ENCODE peak calls at places on chromosomes 6 and 20, in eight cellular contexts. One of them, this sample, is unnamed.

GRCh38 chr6:5994234-5994998 is 12.3 kb downstream of the NRN1 start:
- DNase-seq in CD8-positive, alpha-beta T cell: no peak
- DNase-seq in stimulated activated CD4-positive, alpha-beta T cell treated with anti-CD3 and anti-CD28 coated beads, Interleukin-1b, Interleukin-23, amount 100 ng/mL, for 24 hours: no peak
- DNase-seq in A172: no peak
- DNase-seq in activated CD4-positive, alpha-beta T cell treated with anti-CD3 and anti-CD28 coated beads, Interleukin-2, amount 10 ng/mL, durations not matched to agents 24 days and 14 days: no peak
- DNase-seq in left cardiac atrium: no peak
- DNase-seq in GM03348: no peak
- DNase-seq in retina: peak
- DNase-seq in this sample: no peak

GRCh38 chr6:4320860-4321259 is 185.5 kb upstream of the ECI2 start:
- DNase-seq in GM03348: peak
- DNase-seq in A172: peak
- DNase-seq in activated CD4-positive, alpha-beta T cell treated with anti-CD3 and anti-CD28 coated beads, Interleukin-2, amount 10 ng/mL, durations not matched to agents 24 days and 14 days: no peak
- DNase-seq in stimulated activated CD4-positive, alpha-beta T cell treated with anti-CD3 and anti-CD28 coated beads, Interleukin-1b, Interleukin-23, amount 100 ng/mL, for 24 hours: no peak
- DNase-seq in CD8-positive, alpha-beta T cell: no peak
- DNase-seq in retina: no peak
- DNase-seq in left cardiac atrium: no peak
- DNase-seq in this sample: no peak

GRCh38 chr6:96015791-96016776 is at the start of gene FUT9:
- DNase-seq in CD8-positive, alpha-beta T cell: no peak
- DNase-seq in retina: peak
- DNase-seq in A172: no peak
- DNase-seq in stimulated activated CD4-positive, alpha-beta T cell treated with anti-CD3 and anti-CD28 coated beads, Interleukin-1b, Interleukin-23, amount 100 ng/mL, for 24 hours: no peak
- DNase-seq in activated CD4-positive, alpha-beta T cell treated with anti-CD3 and anti-CD28 coated beads, Interleukin-2, amount 10 ng/mL, durations not matched to agents 24 days and 14 days: no peak
- DNase-seq in left cardiac atrium: no peak
- DNase-seq in GM03348: no peak
- DNase-seq in this sample: no peak

GRCh38 chr6:31307669-31308049 is 35.8 kb upstream of the HLA-C start:
- DNase-seq in stimulated activated CD4-positive, alpha-beta T cell treated with anti-CD3 and anti-CD28 coated beads, Interleukin-1b, Interleukin-23, amount 100 ng/mL, for 24 hours: no peak
- DNase-seq in activated CD4-positive, alpha-beta T cell treated with anti-CD3 and anti-CD28 coated beads, Interleukin-2, amount 10 ng/mL, durations not matched to agents 24 days and 14 days: no peak
- DNase-seq in GM03348: no peak
- DNase-seq in A172: no peak
- DNase-seq in CD8-positive, alpha-beta T cell: no peak
- DNase-seq in left cardiac atrium: no peak
- DNase-seq in retina: no peak
- DNase-seq in this sample: no peak

GRCh38 chr6:41642960-41643898 is 5.0 kb downstream of the MDFI start:
- DNase-seq in left cardiac atrium: no peak
- DNase-seq in GM03348: no peak
- DNase-seq in activated CD4-positive, alpha-beta T cell treated with anti-CD3 and anti-CD28 coated beads, Interleukin-2, amount 10 ng/mL, durations not matched to agents 24 days and 14 days: no peak
- DNase-seq in retina: no peak
- DNase-seq in A172: no peak
- DNase-seq in CD8-positive, alpha-beta T cell: no peak
- DNase-seq in stimulated activated CD4-positive, alpha-beta T cell treated with anti-CD3 and anti-CD28 coated beads, Interleukin-1b, Interleukin-23, amount 100 ng/mL, for 24 hours: no peak
- DNase-seq in this sample: no peak

GRCh38 chr20:58550661-58551060 is 35.5 kb upstream of the APCDD1L start:
- DNase-seq in retina: peak
- DNase-seq in CD8-positive, alpha-beta T cell: no peak
- DNase-seq in A172: peak
- DNase-seq in stimulated activated CD4-positive, alpha-beta T cell treated with anti-CD3 and anti-CD28 coated beads, Interleukin-1b, Interleukin-23, amount 100 ng/mL, for 24 hours: no peak
- DNase-seq in GM03348: peak
- DNase-seq in left cardiac atrium: no peak
- DNase-seq in activated CD4-positive, alpha-beta T cell treated with anti-CD3 and anti-CD28 coated beads, Interleukin-2, amount 10 ng/mL, durations not matched to agents 24 days and 14 days: no peak
- DNase-seq in this sample: no peak

GRCh38 chr6:155213611-155214372 is 50.0 kb upstream of the CLDN20 start:
- DNase-seq in activated CD4-positive, alpha-beta T cell treated with anti-CD3 and anti-CD28 coated beads, Interleukin-2, amount 10 ng/mL, durations not matched to agents 24 days and 14 days: no peak
- DNase-seq in retina: no peak
- DNase-seq in left cardiac atrium: peak
- DNase-seq in stimulated activated CD4-positive, alpha-beta T cell treated with anti-CD3 and anti-CD28 coated beads, Interleukin-1b, Interleukin-23, amount 100 ng/mL, for 24 hours: no peak
- DNase-seq in GM03348: no peak
- DNase-seq in A172: no peak
- DNase-seq in CD8-positive, alpha-beta T cell: no peak
- DNase-seq in this sample: no peak

GRCh38 chr6:28489366-28490190 is 26.0 kb downstream of the GPX6 start:
- DNase-seq in A172: peak
- DNase-seq in GM03348: peak
- DNase-seq in stimulated activated CD4-positive, alpha-beta T cell treated with anti-CD3 and anti-CD28 coated beads, Interleukin-1b, Interleukin-23, amount 100 ng/mL, for 24 hours: peak
- DNase-seq in CD8-positive, alpha-beta T cell: peak
- DNase-seq in left cardiac atrium: peak
- DNase-seq in activated CD4-positive, alpha-beta T cell treated with anti-CD3 and anti-CD28 coated beads, Interleukin-2, amount 10 ng/mL, durations not matched to agents 24 days and 14 days: peak
- DNase-seq in retina: peak
- DNase-seq in this sample: peak

GRCh38 chr6:152130441-152130840 is 323.0 kb downstream of the ESR1 start:
- DNase-seq in CD8-positive, alpha-beta T cell: no peak
- DNase-seq in GM03348: no peak
- DNase-seq in left cardiac atrium: no peak
- DNase-seq in A172: no peak
- DNase-seq in retina: no peak
- DNase-seq in activated CD4-positive, alpha-beta T cell treated with anti-CD3 and anti-CD28 coated beads, Interleukin-2, amount 10 ng/mL, durations not matched to agents 24 days and 14 days: no peak
- DNase-seq in stimulated activated CD4-positive, alpha-beta T cell treated with anti-CD3 and anti-CD28 coated beads, Interleukin-1b, Interleukin-23, amount 100 ng/mL, for 24 hours: no peak
- DNase-seq in this sample: no peak

GRCh38 chr20:1624811-1625690 is 5.2 kb upstream of the SIRPB1 start:
- DNase-seq in A172: no peak
- DNase-seq in activated CD4-positive, alpha-beta T cell treated with anti-CD3 and anti-CD28 coated beads, Interleukin-2, amount 10 ng/mL, durations not matched to agents 24 days and 14 days: peak
- DNase-seq in GM03348: peak
- DNase-seq in retina: no peak
- DNase-seq in stimulated activated CD4-positive, alpha-beta T cell treated with anti-CD3 and anti-CD28 coated beads, Interleukin-1b, Interleukin-23, amount 100 ng/mL, for 24 hours: no peak
- DNase-seq in left cardiac atrium: no peak
- DNase-seq in CD8-positive, alpha-beta T cell: no peak
- DNase-seq in this sample: no peak

GRCh38 chr6:25456656-25457055 is 177.5 kb downstream of the CARMIL1 start:
- DNase-seq in retina: no peak
- DNase-seq in A172: no peak
- DNase-seq in activated CD4-positive, alpha-beta T cell treated with anti-CD3 and anti-CD28 coated beads, Interleukin-2, amount 10 ng/mL, durations not matched to agents 24 days and 14 days: no peak
- DNase-seq in GM03348: no peak
- DNase-seq in left cardiac atrium: no peak
- DNase-seq in stimulated activated CD4-positive, alpha-beta T cell treated with anti-CD3 and anti-CD28 coated beads, Interleukin-1b, Interleukin-23, amount 100 ng/mL, for 24 hours: no peak
- DNase-seq in CD8-positive, alpha-beta T cell: no peak
- DNase-seq in this sample: no peak

GRCh38 chr6:116370717-116371383 is at the start of gene DSE:
- DNase-seq in activated CD4-positive, alpha-beta T cell treated with anti-CD3 and anti-CD28 coated beads, Interleukin-2, amount 10 ng/mL, durations not matched to agents 24 days and 14 days: peak
- DNase-seq in retina: no peak
- DNase-seq in CD8-positive, alpha-beta T cell: peak
- DNase-seq in GM03348: peak
- DNase-seq in A172: peak
- DNase-seq in stimulated activated CD4-positive, alpha-beta T cell treated with anti-CD3 and anti-CD28 coated beads, Interleukin-1b, Interleukin-23, amount 100 ng/mL, for 24 hours: peak
- DNase-seq in left cardiac atrium: peak
- DNase-seq in this sample: peak

GRCh38 chr6:43842231-43842794 is 72.3 kb downstream of the VEGFA start:
- DNase-seq in A172: peak
- DNase-seq in left cardiac atrium: no peak
- DNase-seq in GM03348: peak
- DNase-seq in retina: no peak
- DNase-seq in activated CD4-positive, alpha-beta T cell treated with anti-CD3 and anti-CD28 coated beads, Interleukin-2, amount 10 ng/mL, durations not matched to agents 24 days and 14 days: no peak
- DNase-seq in stimulated activated CD4-positive, alpha-beta T cell treated with anti-CD3 and anti-CD28 coated beads, Interleukin-1b, Interleukin-23, amount 100 ng/mL, for 24 hours: no peak
- DNase-seq in CD8-positive, alpha-beta T cell: no peak
- DNase-seq in this sample: no peak

GRCh38 chr6:138521800-138522199 is 22.5 kb upstream of the NHSL1 start:
- DNase-seq in left cardiac atrium: no peak
- DNase-seq in A172: no peak
- DNase-seq in CD8-positive, alpha-beta T cell: no peak
- DNase-seq in retina: no peak
- DNase-seq in GM03348: no peak
- DNase-seq in stimulated activated CD4-positive, alpha-beta T cell treated with anti-CD3 and anti-CD28 coated beads, Interleukin-1b, Interleukin-23, amount 100 ng/mL, for 24 hours: no peak
- DNase-seq in activated CD4-positive, alpha-beta T cell treated with anti-CD3 and anti-CD28 coated beads, Interleukin-2, amount 10 ng/mL, durations not matched to agents 24 days and 14 days: no peak
- DNase-seq in this sample: no peak

GRCh38 chr20:15022921-15023320 is 685.5 kb upstream of the FLRT3 start:
- DNase-seq in CD8-positive, alpha-beta T cell: no peak
- DNase-seq in stimulated activated CD4-positive, alpha-beta T cell treated with anti-CD3 and anti-CD28 coated beads, Interleukin-1b, Interleukin-23, amount 100 ng/mL, for 24 hours: no peak
- DNase-seq in activated CD4-positive, alpha-beta T cell treated with anti-CD3 and anti-CD28 coated beads, Interleukin-2, amount 10 ng/mL, durations not matched to agents 24 days and 14 days: no peak
- DNase-seq in A172: no peak
- DNase-seq in left cardiac atrium: no peak
- DNase-seq in GM03348: no peak
- DNase-seq in retina: no peak
- DNase-seq in this sample: no peak

GRCh38 chr6:29005183-29005885 is at the start of gene ZNF311:
- DNase-seq in retina: peak
- DNase-seq in activated CD4-positive, alpha-beta T cell treated with anti-CD3 and anti-CD28 coated beads, Interleukin-2, amount 10 ng/mL, durations not matched to agents 24 days and 14 days: peak
- DNase-seq in stimulated activated CD4-positive, alpha-beta T cell treated with anti-CD3 and anti-CD28 coated beads, Interleukin-1b, Interleukin-23, amount 100 ng/mL, for 24 hours: no peak
- DNase-seq in CD8-positive, alpha-beta T cell: no peak
- DNase-seq in A172: peak
- DNase-seq in GM03348: peak
- DNase-seq in left cardiac atrium: peak
- DNase-seq in this sample: no peak

GRCh38 chr6:24935753-24936152 is at the start of gene RIPOR2:
- DNase-seq in activated CD4-positive, alpha-beta T cell treated with anti-CD3 and anti-CD28 coated beads, Interleukin-2, amount 10 ng/mL, durations not matched to agents 24 days and 14 days: peak
- DNase-seq in A172: no peak
- DNase-seq in GM03348: no peak
- DNase-seq in CD8-positive, alpha-beta T cell: peak
- DNase-seq in stimulated activated CD4-positive, alpha-beta T cell treated with anti-CD3 and anti-CD28 coated beads, Interleukin-1b, Interleukin-23, amount 100 ng/mL, for 24 hours: no peak
- DNase-seq in left cardiac atrium: peak
- DNase-seq in retina: peak
- DNase-seq in this sample: peak

GRCh38 chr6:26401987-26402658 is at the start of gene BTN3A1:
- DNase-seq in stimulated activated CD4-positive, alpha-beta T cell treated with anti-CD3 and anti-CD28 coated beads, Interleukin-1b, Interleukin-23, amount 100 ng/mL, for 24 hours: peak
- DNase-seq in retina: peak
- DNase-seq in GM03348: peak
- DNase-seq in left cardiac atrium: peak
- DNase-seq in activated CD4-positive, alpha-beta T cell treated with anti-CD3 and anti-CD28 coated beads, Interleukin-2, amount 10 ng/mL, durations not matched to agents 24 days and 14 days: peak
- DNase-seq in A172: peak
- DNase-seq in CD8-positive, alpha-beta T cell: peak
- DNase-seq in this sample: peak

GRCh38 chr20:34768105-34768504 is 57.3 kb downstream of the NCOA6 start:
- DNase-seq in A172: peak
- DNase-seq in CD8-positive, alpha-beta T cell: no peak
- DNase-seq in GM03348: peak
- DNase-seq in stimulated activated CD4-positive, alpha-beta T cell treated with anti-CD3 and anti-CD28 coated beads, Interleukin-1b, Interleukin-23, amount 100 ng/mL, for 24 hours: no peak
- DNase-seq in left cardiac atrium: no peak
- DNase-seq in activated CD4-positive, alpha-beta T cell treated with anti-CD3 and anti-CD28 coated beads, Interleukin-2, amount 10 ng/mL, durations not matched to agents 24 days and 14 days: no peak
- DNase-seq in retina: no peak
- DNase-seq in this sample: no peak

GRCh38 chr6:41288025-41288777 is 1.7 kb upstream of the TREM1 start:
- DNase-seq in GM03348: no peak
- DNase-seq in stimulated activated CD4-positive, alpha-beta T cell treated with anti-CD3 and anti-CD28 coated beads, Interleukin-1b, Interleukin-23, amount 100 ng/mL, for 24 hours: no peak
- DNase-seq in A172: no peak
- DNase-seq in retina: peak
- DNase-seq in left cardiac atrium: no peak
- DNase-seq in CD8-positive, alpha-beta T cell: no peak
- DNase-seq in activated CD4-positive, alpha-beta T cell treated with anti-CD3 and anti-CD28 coated beads, Interleukin-2, amount 10 ng/mL, durations not matched to agents 24 days and 14 days: no peak
- DNase-seq in this sample: no peak

GRCh38 chr20:37702643-37703337 is 9.0 kb downstream of the CTNNBL1 start:
- DNase-seq in CD8-positive, alpha-beta T cell: no peak
- DNase-seq in left cardiac atrium: no peak
- DNase-seq in A172: no peak
- DNase-seq in GM03348: no peak
- DNase-seq in retina: no peak
- DNase-seq in stimulated activated CD4-positive, alpha-beta T cell treated with anti-CD3 and anti-CD28 coated beads, Interleukin-1b, Interleukin-23, amount 100 ng/mL, for 24 hours: no peak
- DNase-seq in activated CD4-positive, alpha-beta T cell treated with anti-CD3 and anti-CD28 coated beads, Interleukin-2, amount 10 ng/mL, durations not matched to agents 24 days and 14 days: no peak
- DNase-seq in this sample: no peak

GRCh38 chr6:97068211-97068610 is 143.7 kb downstream of the KLHL32 start:
- DNase-seq in left cardiac atrium: no peak
- DNase-seq in retina: no peak
- DNase-seq in A172: no peak
- DNase-seq in GM03348: peak
- DNase-seq in stimulated activated CD4-positive, alpha-beta T cell treated with anti-CD3 and anti-CD28 coated beads, Interleukin-1b, Interleukin-23, amount 100 ng/mL, for 24 hours: no peak
- DNase-seq in CD8-positive, alpha-beta T cell: no peak
- DNase-seq in activated CD4-positive, alpha-beta T cell treated with anti-CD3 and anti-CD28 coated beads, Interleukin-2, amount 10 ng/mL, durations not matched to agents 24 days and 14 days: peak
- DNase-seq in this sample: no peak

GRCh38 chr6:50087231-50087954 is 37.7 kb upstream of the DEFB112 start:
- DNase-seq in left cardiac atrium: peak
- DNase-seq in A172: peak
- DNase-seq in activated CD4-positive, alpha-beta T cell treated with anti-CD3 and anti-CD28 coated beads, Interleukin-2, amount 10 ng/mL, durations not matched to agents 24 days and 14 days: no peak
- DNase-seq in GM03348: peak
- DNase-seq in stimulated activated CD4-positive, alpha-beta T cell treated with anti-CD3 and anti-CD28 coated beads, Interleukin-1b, Interleukin-23, amount 100 ng/mL, for 24 hours: no peak
- DNase-seq in retina: no peak
- DNase-seq in CD8-positive, alpha-beta T cell: no peak
- DNase-seq in this sample: no peak

GRCh38 chr20:40860487-40860902 is 168.1 kb upstream of the TOP1 start:
- DNase-seq in CD8-positive, alpha-beta T cell: no peak
- DNase-seq in activated CD4-positive, alpha-beta T cell treated with anti-CD3 and anti-CD28 coated beads, Interleukin-2, amount 10 ng/mL, durations not matched to agents 24 days and 14 days: no peak
- DNase-seq in stimulated activated CD4-positive, alpha-beta T cell treated with anti-CD3 and anti-CD28 coated beads, Interleukin-1b, Interleukin-23, amount 100 ng/mL, for 24 hours: no peak
- DNase-seq in retina: no peak
- DNase-seq in A172: peak
- DNase-seq in left cardiac atrium: no peak
- DNase-seq in GM03348: peak
- DNase-seq in this sample: no peak

GRCh38 chr20:22501566-22502344 is 82.6 kb downstream of the FOXA2 start:
- DNase-seq in CD8-positive, alpha-beta T cell: no peak
- DNase-seq in left cardiac atrium: no peak
- DNase-seq in retina: no peak
- DNase-seq in stimulated activated CD4-positive, alpha-beta T cell treated with anti-CD3 and anti-CD28 coated beads, Interleukin-1b, Interleukin-23, amount 100 ng/mL, for 24 hours: no peak
- DNase-seq in A172: no peak
- DNase-seq in GM03348: no peak
- DNase-seq in activated CD4-positive, alpha-beta T cell treated with anti-CD3 and anti-CD28 coated beads, Interleukin-2, amount 10 ng/mL, durations not matched to agents 24 days and 14 days: no peak
- DNase-seq in this sample: no peak

This sample was measured in T-helper 1 cell.